ENCODE peak calls at places on chromosomes 12 and 14, in six cellular contexts. W, T, A, V, M and H are unnamed samples.

GRCh38 chr14:58824796-58825195 is 187.0 kb downstream of the DACT1 start:
- ATAC-seq in W (no peak), T (no peak), A (no peak), V (no peak), M (no peak), H (no peak)

GRCh38 chr14:64825498-64825897 is 54.2 kb downstream of the SPTB start:
- ATAC-seq in W (no peak), T (peak), A (no peak), V (peak), M (no peak), H (no peak)

GRCh38 chr12:101901782-101902181 is 24.4 kb downstream of the DRAM1 start:
- ATAC-seq in W (peak), T (no peak), A (no peak), V (no peak), M (no peak), H (no peak)

GRCh38 chr12:80293347-80293746 is 150.7 kb upstream of the PTPRQ start:
- ATAC-seq in W (no peak), T (no peak), A (no peak), V (no peak), M (no peak), H (no peak)

GRCh38 chr12:56103823-56104108 is 593 bp upstream of the PA2G4 start:
- ATAC-seq in W (peak), T (no peak), A (no peak), V (no peak), M (no peak), H (no peak)

GRCh38 chr14:96409701-96410100 is 17.8 kb downstream of the AK7 start:
- ATAC-seq in W (no peak), T (no peak), A (no peak), V (no peak), M (no peak), H (no peak)

GRCh38 chr12:68450947-68451260 is 118.7 kb upstream of the MDM1 start:
- ATAC-seq in W (no peak), T (no peak), A (peak), V (peak), M (peak), H (no peak)

GRCh38 chr14:21917699-21918436 is 244.2 kb upstream of the OR4E1 start:
- ATAC-seq in W (peak), T (peak), A (peak), V (peak), M (peak), H (no peak)

GRCh38 chr12:47067778-47068431 is 11.5 kb upstream of the PCED1B start:
- ATAC-seq in W (no peak), T (no peak), A (peak), V (no peak), M (no peak), H (no peak)

GRCh38 chr12:127926004-127926403 is 341.0 kb upstream of the TMEM132C start:
- ATAC-seq in W (no peak), T (no peak), A (peak), V (peak), M (no peak), H (no peak)

GRCh38 chr12:120662879-120663278 is 22.5 kb downstream of the CABP1 start:
- ATAC-seq in W (no peak), T (no peak), A (no peak), V (no peak), M (no peak), H (no peak)

GRCh38 chr12:26406813-26407212 is 211.4 kb downstream of the SSPN start:
- ATAC-seq in W (no peak), T (no peak), A (no peak), V (no peak), M (no peak), H (no peak)

GRCh38 chr14:83007641-83008237 is 1474.1 kb upstream of the SEL1L start:
- ATAC-seq in W (no peak), T (no peak), A (no peak), V (no peak), M (no peak), H (no peak)

GRCh38 chr14:94344389-94344788 is 21.3 kb upstream of the SERPINA6 start:
- ATAC-seq in W (no peak), T (no peak), A (no peak), V (no peak), M (no peak), H (peak)

GRCh38 chr12:50627491-50627890 is 122.7 kb downstream of the DIP2B start:
- ATAC-seq in W (no peak), T (no peak), A (peak), V (no peak), M (no peak), H (no peak)

GRCh38 chr14:41446008-41446407 is 160.7 kb upstream of the LRFN5 start:
- ATAC-seq in W (no peak), T (no peak), A (no peak), V (no peak), M (no peak), H (no peak)

GRCh38 chr12:132428872-132429121 is 61.2 kb upstream of the FBRSL1 start:
- ATAC-seq in W (no peak), T (no peak), A (no peak), V (no peak), M (no peak), H (no peak)

GRCh38 chr12:76276499-76277151 is 71.6 kb downstream of the BBS10 start:
- ATAC-seq in W (no peak), T (no peak), A (no peak), V (peak), M (no peak), H (no peak)

GRCh38 chr12:53258541-53259539 is 9.3 kb upstream of the ESPL1 start:
- ATAC-seq in W (no peak), T (peak), A (no peak), V (no peak), M (no peak), H (no peak)

GRCh38 chr12:58576071-58576470 is 344.2 kb downstream of the LRIG3 start:
- ATAC-seq in W (no peak), T (no peak), A (no peak), V (no peak), M (no peak), H (no peak)

GRCh38 chr12:38775457-38775856 is 129.9 kb downstream of the CPNE8 start:
- ATAC-seq in W (no peak), T (no peak), A (no peak), V (no peak), M (peak), H (no peak)

GRCh38 chr12:10896854-10897253 is 12.5 kb downstream of the TAS2R13 start:
- ATAC-seq in W (no peak), T (no peak), A (no peak), V (no peak), M (no peak), H (no peak)

GRCh38 chr14:55749201-55749812 is 169.3 kb downstream of the KTN1 start:
- ATAC-seq in W (no peak), T (no peak), A (no peak), V (no peak), M (peak), H (no peak)

GRCh38 chr12:132444957-132445883 is 44.7 kb upstream of the FBRSL1 start:
- ATAC-seq in W (peak), T (peak), A (peak), V (peak), M (peak), H (no peak)

GRCh38 chr14:94941311-94941710 is 171.4 kb upstream of the GSC start:
- ATAC-seq in W (no peak), T (no peak), A (no peak), V (no peak), M (no peak), H (no peak)

GRCh38 chr12:2890388-2891239 is at the start of gene TULP3:
- ATAC-seq in W (peak), T (peak), A (peak), V (peak), M (peak), H (peak)

GRCh38 chr14:77761205-77761931 is 412 bp upstream of the SNW1 start:
- ATAC-seq in W (peak), T (peak), A (peak), V (peak), M (peak), H (peak)

GRCh38 chr12:116125981-116126566 is 151.4 kb downstream of the MED13L start:
- ATAC-seq in W (no peak), T (peak), A (no peak), V (peak), M (no peak), H (no peak)

GRCh38 chr12:3177778-3178435 is 100.7 kb downstream of the TSPAN9 start:
- ATAC-seq in W (no peak), T (no peak), A (no peak), V (no peak), M (no peak), H (no peak)

GRCh38 chr12:15880721-15881120 is 1.5 kb upstream of the STRAP start:
- ATAC-seq in W (no peak), T (no peak), A (no peak), V (no peak), M (no peak), H (no peak)

GRCh38 chr14:96078687-96079016 is 39.5 kb downstream of the C14orf132 start:
- ATAC-seq in W (no peak), T (no peak), A (no peak), V (no peak), M (no peak), H (no peak)

GRCh38 chr14:106875503-106875902 is 1349.1 kb downstream of the TMEM121 start:
- ATAC-seq in W (no peak), T (no peak), A (peak), V (no peak), M (no peak), H (no peak)

GRCh38 chr12:98998697-98999299 is 353.7 kb downstream of the APAF1 start:
- ATAC-seq in W (no peak), T (peak), A (no peak), V (peak), M (peak), H (no peak)

GRCh38 chr14:103653802-103654201 is 24.8 kb downstream of the KLC1 start:
- ATAC-seq in W (no peak), T (no peak), A (no peak), V (peak), M (no peak), H (no peak)